ENCODE peak calls at places on chromosome X, in nine cellular contexts. K is iPS-NIHi11; T is COR-L47; L is ecto neural progenitor cell; Q is RPMI7951; B is nephron progenitor cell; V is fibroblast of the conjunctiva; A is activated T-helper 1 cell treated with anti-CD3 and anti-CD28 coated beads, Interleukin-12 subunit alpha, Interleukin-12 subunit beta, Interleukin-2, Interleukin-4 antibody, amounts not matched to agents 30 ng/mL and 10 ng/mL and 1 ng/mL, durations not matched to agents 14 hours and 24 hours and 36 hours; P is EL. U is an unnamed sample.

GRCh38 chrX:134315893-134316292 is 78.9 kb downstream of the CCDC160 start:
- DNase-seq in P (no peak), L (no peak), Q (no peak), V (no peak), T (no peak), K (no peak), A (no peak), B (no peak), U (no peak)

GRCh38 chrX:118756111-118756510 is 28.7 kb downstream of the IL13RA1 start:
- DNase-seq in K (no peak), A (no peak), L (no peak), V (no peak), Q (no peak), B (no peak), P (no peak), T (no peak), U (no peak)

GRCh38 chrX:66544181-66544580 is 94.7 kb downstream of the EDA2R start:
- DNase-seq in K (no peak), V (no peak), Q (no peak), B (no peak), L (no peak), T (no peak), P (no peak), A (no peak), U (no peak)

GRCh38 chrX:15674514-15674898 is 9.9 kb upstream of the CLTRN start:
- DNase-seq in K (peak), P (peak), A (peak), B (peak), Q (peak), L (no peak), T (peak), V (peak), U (no peak)

GRCh38 chrX:103628386-103629290 is at the start of gene TCEAL1:
- DNase-seq in K (peak), A (no peak), P (peak), B (peak), L (peak), Q (peak), V (no peak), T (peak), U (peak)

GRCh38 chrX:45756562-45756961 is 555.9 kb upstream of the DIPK2B start:
- DNase-seq in V (no peak), B (no peak), T (peak), P (no peak), K (no peak), A (no peak), Q (peak), L (no peak), U (no peak)

GRCh38 chrX:50718791-50719190 is 95.2 kb downstream of the SHROOM4 start:
- DNase-seq in P (no peak), K (no peak), V (no peak), L (no peak), T (no peak), A (no peak), Q (no peak), B (no peak), U (no peak)

GRCh38 chrX:135698924-135699323 is 14.5 kb upstream of the CT45A1 start:
- DNase-seq in K (no peak), Q (no peak), B (no peak), V (no peak), P (no peak), L (no peak), A (no peak), T (no peak), U (no peak)

GRCh38 chrX:50107470-50107869 is 93.3 kb downstream of the AKAP4 start:
- DNase-seq in P (no peak), L (no peak), T (no peak), V (no peak), A (no peak), B (no peak), K (no peak), Q (no peak), U (no peak)

GRCh38 chrX:149491812-149492211 is 13.3 kb downstream of the IDS start:
- DNase-seq in A (no peak), Q (no peak), L (no peak), K (no peak), P (no peak), B (no peak), T (no peak), V (no peak), U (no peak)